ENCODE peak calls at places on chromosomes 16 and 17, in five cellular contexts. F is GM12892, P is prostate gland, U is H7, V is neural crest cell. L is an unnamed sample.

GRCh38 chr17:79654960-79655382 is 44.1 kb upstream of the RBFOX3 start:
- DNase-seq in F (no peak), P (peak), U (no peak), V (no peak), L (no peak)

GRCh38 chr17:82062984-82063368 is 2.6 kb downstream of the DUS1L start:
- DNase-seq in F (no peak), P (no peak), U (no peak), V (no peak), L (no peak)

GRCh38 chr17:40422990-40423611 is 5.4 kb upstream of the TOP2A start:
- DNase-seq in F (no peak), P (no peak), U (peak), V (no peak), L (peak)

GRCh38 chr16:12811441-12812198 is 7.9 kb upstream of the CPPED1 start:
- DNase-seq in F (no peak), P (peak), U (no peak), V (no peak), L (no peak)

GRCh38 chr17:35617505-35617904 is 30.4 kb downstream of the AP2B1 start:
- DNase-seq in F (no peak), P (no peak), U (no peak), V (no peak), L (no peak)

GRCh38 chr17:50123649-50124349 is 6.2 kb downstream of the SAMD14 start:
- DNase-seq in F (no peak), P (no peak), U (peak), V (no peak), L (no peak)

GRCh38 chr16:30764816-30765465 is 2.8 kb downstream of the RNF40 start:
- DNase-seq in F (no peak), P (no peak), U (no peak), V (no peak), L (no peak)

GRCh38 chr17:78117027-78117981 is 11.3 kb downstream of the TMC6 start:
- DNase-seq in F (no peak), P (no peak), U (peak), V (no peak), L (no peak)

GRCh38 chr17:55769625-55770000 is 18.8 kb downstream of the PCTP start:
- DNase-seq in F (no peak), P (no peak), U (no peak), V (no peak), L (no peak)